ENCODE peak calls at places on chromosomes 7 and 10, in four cellular contexts. U is dorsolateral prefrontal cortex; Y is substantia nigra; S is stimulated activated CD4-positive, alpha-beta T cell treated with anti-CD3 and anti-CD28 coated beads, Interleukin-1b, Interleukin-23, amount 100 ng/mL, for 48 hours. W is an unnamed sample.

GRCh38 chr10:69100136-69100872 is 12.4 kb downstream of the SRGN start:
- DNase-seq in U (no peak), Y (no peak), S (no peak), W (no peak)

GRCh38 chr7:139330333-139331030 is 10.7 kb upstream of the FMC1 start:
- DNase-seq in U (no peak), Y (no peak), S (no peak), W (no peak)

GRCh38 chr10:44805461-44806210 is 105.5 kb upstream of the TMEM72 start:
- DNase-seq in U (no peak), Y (no peak), S (no peak), W (no peak)

GRCh38 chr10:67884842-67885680 is 605 bp downstream of the SIRT1 start:
- DNase-seq in U (peak), Y (peak), S (peak), W (peak)

GRCh38 chr7:106840342-106840741 is 24.7 kb upstream of the PIK3CG start:
- DNase-seq in U (no peak), Y (no peak), S (no peak), W (no peak)

GRCh38 chr7:103576616-103577015 is 130.6 kb upstream of the SLC26A5 start:
- DNase-seq in U (no peak), Y (no peak), S (no peak), W (no peak)

GRCh38 chr10:7797582-7797981 is 9.6 kb downstream of the ATP5F1C start:
- DNase-seq in U (no peak), Y (no peak), S (no peak), W (peak)

GRCh38 chr10:70603439-70603778 is 868 bp upstream of the PRF1 start:
- DNase-seq in U (no peak), Y (no peak), S (no peak), W (no peak)

GRCh38 chr10:115141254-115141653 is 48.1 kb downstream of the ATRNL1 start:
- DNase-seq in U (no peak), Y (no peak), S (no peak), W (no peak)

GRCh38 chr7:112056409-112056808 is 149.8 kb downstream of the DOCK4 start:
- DNase-seq in U (no peak), Y (no peak), S (no peak), W (no peak)

GRCh38 chr10:80684217-80684616 is 146.5 kb downstream of the SH2D4B start:
- DNase-seq in U (no peak), Y (no peak), S (no peak), W (no peak)

GRCh38 chr7:141674702-141675101 is 27.3 kb downstream of the DENND11 start:
- DNase-seq in U (no peak), Y (no peak), S (no peak), W (no peak)

GRCh38 chr7:27973625-27974024 is 207.0 kb downstream of the JAZF1 start:
- DNase-seq in U (no peak), Y (peak), S (no peak), W (no peak)

GRCh38 chr10:24685958-24686540 is 37.6 kb downstream of the ARHGAP21 start:
- DNase-seq in U (no peak), Y (no peak), S (no peak), W (no peak)

GRCh38 chr10:60958892-60959601 is 15.1 kb upstream of the RHOBTB1 start:
- DNase-seq in U (no peak), Y (no peak), S (no peak), W (no peak)

GRCh38 chr7:932651-932975 is 21.9 kb downstream of the ADAP1 start:
- DNase-seq in U (no peak), Y (no peak), S (no peak), W (no peak)

GRCh38 chr10:86082556-86082955 is 284.0 kb downstream of the GRID1 start:
- DNase-seq in U (no peak), Y (no peak), S (no peak), W (no peak)

GRCh38 chr7:1156782-1157535 is 3.0 kb downstream of the ZFAND2A start:
- DNase-seq in U (no peak), Y (no peak), S (no peak), W (no peak)